ENCODE peak calls at places on chromosomes 3 and 15, in nine cellular contexts. L is AG09309, S is WTC11, Z is ovary, E is cardiac muscle cell, Y is pancreas, Q is mucosa of descending colon, I is fibroblast of mammary gland, B is PC-3. H is an unnamed sample.

GRCh38 chr3:42014949-42015533 is 53.1 kb upstream of the ULK4 start:
- DNase-seq in Y (peak), Q (peak), L (no peak), Z (peak), I (peak), B (no peak), S (peak), E (no peak), H (no peak)

GRCh38 chr15:41903782-41904181 is 9.9 kb upstream of the SPTBN5 start:
- DNase-seq in S (no peak), I (no peak), B (no peak), Y (no peak), L (no peak), E (no peak), Q (no peak), Z (no peak), H (no peak)

GRCh38 chr3:124037332-124037731 is 45.4 kb upstream of the ROPN1 start:
- DNase-seq in L (no peak), Z (no peak), S (no peak), B (no peak), Q (no peak), E (no peak), I (no peak), Y (no peak), H (no peak)

GRCh38 chr3:124558898-124559649 is 171.2 kb upstream of the UMPS start:
- DNase-seq in L (peak), Q (peak), B (peak), E (peak), Y (peak), Z (peak), I (peak), S (no peak), H (no peak)

GRCh38 chr3:114504941-114505632 is 211.3 kb downstream of the TIGIT start:
- DNase-seq in E (no peak), I (peak), L (no peak), B (peak), Q (no peak), Y (no peak), S (no peak), Z (no peak), H (no peak)

GRCh38 chr3:96548073-96548472 is 266.3 kb upstream of the EPHA6 start:
- DNase-seq in Y (no peak), B (no peak), E (no peak), L (no peak), Q (no peak), Z (no peak), S (no peak), I (no peak), H (no peak)

GRCh38 chr3:15794303-15794771 is 3.4 kb downstream of the ANKRD28 start:
- DNase-seq in Z (no peak), L (no peak), Y (no peak), E (no peak), B (peak), Q (no peak), I (peak), S (no peak), H (no peak)

GRCh38 chr3:37197810-37198371 is 23.5 kb upstream of the LRRFIP2 start:
- DNase-seq in B (peak), Y (no peak), E (no peak), S (no peak), Z (no peak), I (peak), L (peak), Q (no peak), H (no peak)

GRCh38 chr15:63066302-63066701 is 23.8 kb downstream of the TPM1 start:
- DNase-seq in E (no peak), S (no peak), I (no peak), Q (no peak), Z (no peak), Y (no peak), L (no peak), B (no peak), H (no peak)

GRCh38 chr3:193859195-193859594 is 266.2 kb downstream of the OPA1 start:
- DNase-seq in Z (no peak), S (no peak), L (no peak), B (peak), Q (peak), I (no peak), Y (no peak), E (no peak), H (no peak)

GRCh38 chr3:145326666-145327065 is 834.3 kb downstream of the PLOD2 start:
- DNase-seq in Q (no peak), B (no peak), I (no peak), E (no peak), Z (no peak), L (no peak), S (no peak), Y (no peak), H (no peak)

GRCh38 chr3:71258116-71258515 is 325.4 kb downstream of the FOXP1 start:
- DNase-seq in L (peak), I (peak), Y (no peak), E (peak), B (peak), Q (no peak), Z (no peak), S (no peak), H (no peak)

GRCh38 chr3:141401584-141402475 is 33.5 kb downstream of the ZBTB38 start:
- DNase-seq in Q (peak), L (no peak), I (no peak), S (peak), E (peak), B (peak), Y (peak), Z (peak), H (no peak)

GRCh38 chr3:187125319-187126031 is 13.8 kb downstream of the RPL39L start:
- DNase-seq in E (no peak), L (no peak), Y (no peak), Z (no peak), I (no peak), B (no peak), S (no peak), Q (no peak), H (no peak)

GRCh38 chr15:72970965-72971746 is 81.1 kb upstream of the NEO1 start:
- DNase-seq in Y (no peak), I (peak), Z (no peak), B (no peak), S (no peak), Q (no peak), L (no peak), E (peak), H (no peak)

GRCh38 chr3:159586587-159587202 is 401.9 kb upstream of the IL12A start:
- DNase-seq in Q (no peak), B (peak), Z (no peak), E (peak), S (peak), Y (no peak), L (no peak), I (peak), H (no peak)

GRCh38 chr3:155329513-155330048 is 36.1 kb upstream of the STRIT1 start:
- DNase-seq in I (no peak), S (no peak), E (no peak), Y (no peak), Q (no peak), Z (no peak), L (no peak), B (no peak), H (no peak)

GRCh38 chr15:29139540-29140459 is 129.8 kb downstream of the NSMCE3 start:
- DNase-seq in E (peak), Y (peak), Q (peak), S (peak), B (peak), L (no peak), I (peak), Z (no peak), H (peak)
- TF ChIP-seq CTCF in E (peak), Y (peak), Q (peak), S (peak), B (peak), L (peak), I (peak), Z (no peak), H (peak)

DNA sequence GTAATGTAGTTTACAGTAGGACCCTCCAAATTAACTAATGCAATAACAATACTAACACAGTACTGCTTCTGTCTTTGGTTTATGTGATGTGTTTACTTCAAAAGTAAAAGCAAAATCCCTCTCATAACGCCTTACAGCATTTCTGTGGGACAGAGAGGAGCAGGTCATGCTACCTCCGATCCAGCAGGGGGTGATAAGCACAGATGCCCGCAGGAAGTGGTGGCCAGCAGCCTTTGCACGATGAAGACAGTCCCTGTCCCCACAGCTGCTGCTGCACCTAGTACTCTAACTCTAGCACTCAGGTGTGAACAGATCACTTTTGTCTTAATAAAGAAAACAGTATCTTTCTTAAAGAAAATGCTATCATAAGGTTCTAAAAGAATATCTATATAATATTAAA is 38.3 kb downstream of the ANO10 start:
- DNase-seq in E (no peak), B (no peak), I (no peak), Z (no peak), Q (no peak), L (no peak), Y (no peak), S (peak), H (no peak)
- TF ChIP-seq CTCF in E (no peak), B (peak), I (no peak), Z (no peak), Q (no peak), L (no peak), Y (no peak), S (no peak), H (peak)

GRCh38 chr3:69871256-69871655 is 128.3 kb upstream of the SAMMSON start:
- DNase-seq in B (peak), Z (no peak), Y (no peak), E (no peak), Q (no peak), L (no peak), S (no peak), I (no peak), H (no peak)
- TF ChIP-seq CTCF in B (no peak), Z (no peak), Y (no peak), E (no peak), Q (no peak), L (no peak), S (no peak), I (no peak), H (no peak)

DNA sequence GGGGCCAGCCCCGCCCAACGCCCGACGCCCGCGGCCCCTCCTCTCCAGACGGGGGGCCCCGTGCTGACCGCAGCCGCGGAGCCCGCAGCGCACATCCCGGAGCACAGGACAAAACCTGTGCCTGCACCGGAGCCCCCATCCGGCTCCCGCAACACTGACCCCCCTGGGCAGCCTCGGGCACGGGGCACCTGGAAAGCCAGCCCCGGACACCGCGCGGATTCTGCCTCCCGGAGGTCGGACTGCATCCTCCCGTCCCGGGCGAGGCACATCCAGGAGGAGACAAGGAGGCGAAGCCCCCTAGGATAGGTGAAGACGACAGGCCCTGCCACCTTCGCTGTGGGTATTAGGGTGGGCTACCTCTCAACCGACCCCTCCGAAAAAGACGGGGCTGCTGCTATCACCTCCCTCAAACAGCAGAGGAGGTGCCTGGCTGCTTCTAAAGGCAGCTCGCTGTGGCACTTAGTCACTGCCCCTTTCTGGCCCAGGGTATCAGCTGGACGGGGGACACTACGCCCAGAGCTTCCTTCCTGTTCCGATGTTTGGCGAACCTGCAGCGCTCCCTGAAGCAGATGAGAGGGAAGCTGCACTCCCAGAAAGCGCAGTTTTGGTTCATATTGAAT is 10.6 kb downstream of the XXYLT1 start:
- DNase-seq in Y (no peak), L (no peak), Z (peak), E (peak), B (peak), S (peak), Q (peak), I (peak), H (no peak)
- TF ChIP-seq CTCF in Y (peak), L (no peak), Z (no peak), E (no peak), B (no peak), S (no peak), Q (no peak), I (no peak), H (peak)

DNA sequence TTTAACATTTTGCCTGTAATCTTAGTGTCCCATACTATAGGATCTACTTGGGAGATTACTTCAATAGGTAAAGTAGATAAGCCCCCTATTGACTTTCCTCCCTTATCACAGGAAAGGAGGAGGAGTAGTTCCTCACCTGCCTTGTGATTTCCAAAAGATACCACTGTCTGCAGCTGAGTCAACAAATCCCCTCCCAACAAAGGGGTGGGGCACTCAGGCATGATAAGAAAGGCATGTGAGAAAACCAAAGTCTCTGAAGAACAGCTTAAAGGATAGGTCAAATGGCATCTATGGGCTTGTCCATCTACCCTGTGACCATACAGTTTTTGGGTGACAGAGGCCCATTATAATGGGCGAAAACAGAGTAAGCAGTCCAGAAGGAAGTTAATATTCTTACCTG is 71.3 kb upstream of the WNT7A start:
- DNase-seq in Q (no peak), Y (no peak), S (no peak), B (no peak), Z (no peak), L (no peak), E (no peak), I (no peak), H (no peak)
- TF ChIP-seq CTCF in Q (no peak), Y (no peak), S (no peak), B (no peak), Z (no peak), L (no peak), E (no peak), I (no peak), H (no peak)

DNA sequence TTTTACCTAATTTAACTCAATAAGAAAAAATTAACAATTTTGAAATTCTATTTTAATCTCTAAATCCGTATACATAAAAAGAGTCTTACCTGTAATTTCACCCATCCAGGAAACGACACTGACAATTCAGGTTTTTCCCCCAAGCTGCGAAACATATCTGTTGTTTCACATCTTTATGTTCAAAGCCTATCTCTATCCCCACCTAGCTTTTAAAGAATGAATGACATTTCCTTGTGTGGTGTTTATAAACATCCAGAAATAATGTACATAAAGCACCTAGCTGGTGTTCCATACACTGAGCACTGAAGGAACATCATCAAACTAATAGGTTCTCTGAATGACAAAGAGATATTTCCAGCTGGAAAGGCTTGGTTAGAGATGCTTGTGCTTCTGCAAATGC is 867.8 kb downstream of the SQOR start:
- DNase-seq in B (peak), Q (no peak), S (no peak), I (peak), L (no peak), Y (no peak), E (peak), Z (no peak), H (no peak)
- TF ChIP-seq CTCF in B (peak), Q (no peak), S (peak), I (peak), L (no peak), Y (no peak), E (no peak), Z (no peak), H (peak)

GRCh38 chr3:119550090-119550910 is 9.1 kb downstream of the CD80 start:
- DNase-seq in Q (no peak), B (no peak), I (no peak), S (no peak), Y (no peak), E (no peak), Z (no peak), L (no peak), H (no peak)
- TF ChIP-seq CTCF in Q (no peak), B (no peak), I (no peak), S (no peak), Y (no peak), E (no peak), Z (no peak), L (no peak), H (no peak)

H was measured in type B pancreatic cell.